ENCODE peak calls at places on chromosomes 7 and 10, in seven cellular contexts. O is AG04450; I is psoas muscle; W is GM23248; P is left lung; S is naive thymus-derived CD4-positive, alpha-beta T cell; J is fibroblast of lung. C is an unnamed sample. For H3K9me3, the result is how much of the 10 kb centered on the place peaks cover.

GRCh38 chr7:131026297-131027003 is 292.4 kb upstream of the KLF14 start:
- DNase-seq in I (no peak), O (no peak), W (peak), S (no peak), J (peak), P (no peak), C (no peak)

GRCh38 chr10:48251152-48251524 is 23.4 kb downstream of the FRMPD2 start:
- DNase-seq in J (no peak), S (no peak), P (no peak), I (no peak), O (no peak), W (no peak), C (no peak)

GRCh38 chr10:22451346-22451745 is 106.0 kb downstream of the SPAG6 start:
- DNase-seq in W (no peak), J (no peak), P (no peak), I (no peak), O (no peak), S (no peak), C (no peak)

GRCh38 chr10:122087436-122087835 is 98.5 kb downstream of the TACC2 start:
- DNase-seq in I (no peak), O (no peak), P (no peak), W (no peak), S (no peak), J (no peak), C (no peak)

GRCh38 chr10:100560248-100560647 is 24.5 kb downstream of the HIF1AN start:
- DNase-seq in J (no peak), S (no peak), I (no peak), O (no peak), P (no peak), W (no peak), C (no peak)

GRCh38 chr7:22210355-22210754 is 146.6 kb downstream of the RAPGEF5 start:
- DNase-seq in S (no peak), O (no peak), W (no peak), I (no peak), J (no peak), P (no peak), C (peak)

GRCh38 chr7:21128418-21128817 is 299.5 kb upstream of the SP4 start:
- DNase-seq in O (no peak), I (no peak), S (no peak), P (no peak), W (no peak), J (no peak), C (peak)

GRCh38 chr7:33447980-33448379 is 318.6 kb downstream of the BBS9 start:
- DNase-seq in S (no peak), W (no peak), P (no peak), O (no peak), I (no peak), J (peak), C (no peak)

GRCh38 chr10:28217848-28218247 is 85.0 kb downstream of the MPP7 start:
- DNase-seq in W (peak), O (peak), I (no peak), J (peak), P (no peak), S (no peak), C (peak)

GRCh38 chr10:126669188-126669587 is 1.3 kb downstream of the C10orf90 start:
- DNase-seq in W (no peak), O (no peak), S (no peak), P (no peak), I (no peak), J (no peak), C (no peak)

GRCh38 chr7:50467817-50468610 is 17.9 kb upstream of the FIGNL1 start:
- DNase-seq in S (peak), P (peak), W (peak), O (peak), J (peak), I (peak), C (peak)

GRCh38 chr10:117137911-117138642 is at the start of gene VAX1:
- DNase-seq in O (no peak), I (no peak), J (no peak), P (no peak), S (no peak), W (peak), C (no peak)

GRCh38 chr10:116080553-116080952 is 192.5 kb downstream of the GFRA1 start:
- DNase-seq in I (no peak), P (no peak), W (peak), O (no peak), J (peak), S (no peak), C (peak)

GRCh38 chr7:156606618-156607331 is 33.8 kb upstream of the RNF32 start:
- DNase-seq in P (no peak), J (no peak), I (no peak), O (no peak), W (no peak), S (no peak), C (no peak)

GRCh38 chr10:43671659-43672555 is 23.2 kb upstream of the ZNF32 start:
- DNase-seq in O (no peak), P (no peak), I (no peak), S (peak), J (peak), W (peak), C (peak)

GRCh38 chr7:27162548-27162848 is 2.8 kb downstream of the HOXA9 start:
- DNase-seq in I (no peak), W (peak), S (no peak), O (no peak), J (no peak), P (no peak), C (no peak)

GRCh38 chr7:10874666-10875065 is 99.0 kb upstream of the PHF14 start:
- DNase-seq in I (no peak), W (no peak), J (no peak), S (no peak), P (no peak), O (no peak), C (no peak)

GRCh38 chr7:22935269-22935668 is 78.7 kb downstream of the HYCC1 start:
- DNase-seq in J (no peak), W (peak), S (no peak), O (no peak), I (no peak), P (no peak), C (peak)

GRCh38 chr10:119135517-119135890 is 30.0 kb downstream of the SFXN4 start:
- DNase-seq in S (no peak), J (peak), O (peak), I (no peak), W (peak), P (no peak), C (no peak)

GRCh38 chr10:5531558-5532230 is 6.9 kb downstream of the CALML3 start:
- DNase-seq in O (no peak), P (no peak), J (no peak), I (peak), W (no peak), S (no peak), C (no peak)

GRCh38 chr10:65323802-65324201 is 1602.0 kb upstream of the LRRTM3 start:
- DNase-seq in O (no peak), W (no peak), P (no peak), I (no peak), S (no peak), J (no peak), C (no peak)

GRCh38 chr10:30091136-30091535 is 31.8 kb upstream of the JCAD start:
- DNase-seq in O (no peak), P (no peak), I (no peak), J (no peak), S (no peak), W (no peak), C (no peak)

GRCh38 chr7:121083138-121083789 is 94.8 kb downstream of the CPED1 start:
- DNase-seq in O (peak), J (peak), S (no peak), P (no peak), I (no peak), W (peak), C (peak)

DNA sequence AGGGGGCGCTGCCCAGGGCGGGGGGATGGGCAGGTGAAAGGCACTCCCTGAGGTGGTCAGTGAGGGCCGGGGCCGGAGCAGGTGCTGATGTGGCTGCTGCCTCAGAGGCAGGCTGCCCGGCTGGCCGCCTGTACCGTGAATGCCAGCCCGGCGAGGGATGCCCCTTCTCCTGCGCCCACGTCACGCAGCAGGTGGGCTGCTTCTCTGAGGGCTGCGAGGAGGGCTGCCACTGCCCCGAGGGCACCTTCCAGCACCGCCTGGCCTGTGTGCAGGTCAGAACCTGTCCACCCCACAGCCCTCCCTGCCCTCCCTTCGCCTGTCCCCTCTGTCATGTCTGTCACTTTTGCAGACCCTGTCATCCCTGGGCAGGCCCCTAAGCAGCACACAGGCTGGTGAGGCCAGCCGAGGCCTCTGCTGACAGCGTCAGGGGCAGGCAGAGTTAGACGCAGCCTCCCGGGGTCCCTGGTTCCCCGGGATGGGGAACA is 21.9 kb upstream of the ZNF862 start:
- DNase-seq in P (peak), J (no peak), O (no peak), I (peak), W (no peak), S (no peak), C (no peak)
- H3K9me3 ChIP-seq in P (under half), J (under half), O (under half), I (under half), W (under half), S (under half), C (under half)

GRCh38 chr7:153696242-153696641 is 356.0 kb upstream of the DPP6 start:
- DNase-seq in W (no peak), O (no peak), P (no peak), J (no peak), S (no peak), I (no peak), C (no peak)
- H3K9me3 ChIP-seq in W (under half), O (under half), P (under half), J (under half), S (under half), I (under half), C (under half)

DNA sequence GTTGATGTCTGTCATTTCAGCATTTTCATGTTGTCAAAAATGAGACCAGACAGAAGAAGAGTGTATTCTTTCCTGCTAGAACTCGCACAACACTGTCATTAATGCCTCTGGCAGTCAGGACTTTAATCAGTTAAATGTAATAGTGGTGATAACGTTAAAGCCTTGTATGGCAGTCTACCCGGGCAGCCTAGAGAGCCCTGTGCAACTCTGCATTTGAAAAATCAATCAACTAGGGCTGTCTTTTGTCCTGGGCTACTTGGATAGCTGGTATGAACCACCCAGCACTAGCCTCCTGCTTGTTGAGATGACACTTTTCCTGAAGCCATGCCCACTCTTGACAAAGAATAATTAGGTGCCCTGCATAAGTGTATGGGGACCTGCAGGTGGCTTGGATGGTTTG is 19.8 kb downstream of the MGMT start:
- DNase-seq in S (no peak), J (no peak), I (no peak), P (no peak), W (no peak), O (no peak), C (no peak)
- H3K9me3 ChIP-seq in S (under half), J (under half), I (under half), P (under half), W (under half), O (under half), C (under half)

GRCh38 chr7:57415326-57415725 is 34.7 kb upstream of the ZNF716 start:
- DNase-seq in P (no peak), I (no peak), W (no peak), J (no peak), O (no peak), S (no peak), C (no peak)
- H3K9me3 ChIP-seq in P (under half), I (under half), W (under half), J (under half), O (half or more), S (under half), C (under half)

GRCh38 chr7:158083526-158084310 is 503.9 kb downstream of the PTPRN2 start:
- DNase-seq in O (no peak), W (no peak), P (peak), S (no peak), J (no peak), I (peak), C (no peak)
- H3K9me3 ChIP-seq in O (half or more), W (under half), P (under half), S (under half), J (under half), I (under half), C (under half)

GRCh38 chr7:157848508-157849340 is 511.9 kb downstream of the DNAJB6 start:
- DNase-seq in I (peak), P (peak), S (no peak), J (no peak), W (no peak), O (no peak), C (no peak)

GRCh38 chr7:157851501-157852067 is 514.8 kb downstream of the DNAJB6 start:
- DNase-seq in P (peak), S (peak), I (peak), J (no peak), W (no peak), O (no peak), C (peak)

GRCh38 chr7:157849341-157849596 is 512.5 kb downstream of the DNAJB6 start:
- DNase-seq in S (no peak), J (no peak), P (peak), O (no peak), I (peak), W (no peak), C (no peak)

GRCh38 chr7:157850481-157851444 is 514.0 kb downstream of the DNAJB6 start:
- DNase-seq in O (no peak), J (no peak), I (no peak), W (no peak), S (no peak), P (peak), C (no peak)

DNA sequence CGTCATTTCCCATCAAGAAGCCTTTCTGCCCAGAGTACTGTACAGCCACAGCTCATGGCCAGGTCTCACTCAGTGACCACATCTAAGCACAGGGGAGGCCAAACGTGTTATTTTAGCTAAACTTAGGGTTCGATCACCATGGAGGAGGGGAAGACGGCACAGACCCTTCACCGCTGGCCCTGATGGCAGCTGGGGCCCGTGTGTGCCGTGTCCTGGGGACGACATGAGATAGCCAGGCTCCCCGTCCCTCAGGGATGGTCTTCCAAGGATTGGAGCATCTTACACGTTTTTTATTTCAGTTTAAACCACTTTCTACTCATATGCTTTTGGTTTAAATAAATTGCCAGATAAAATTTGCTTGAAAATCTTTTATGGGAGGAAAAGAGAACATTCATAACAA is 512.9 kb downstream of the DNAJB6 start:
- DNase-seq in I (no peak), P (peak), J (no peak), O (no peak), S (no peak), W (no peak), C (no peak)
- H3K9me3 ChIP-seq in I (under half), P (under half), J (under half), O (half or more), S (under half), W (under half), C (under half)

GRCh38 chr7:145959981-145960380 is 156.6 kb upstream of the CNTNAP2 start:
- DNase-seq in P (no peak), J (no peak), O (no peak), W (no peak), I (no peak), S (no peak), C (no peak)
- H3K9me3 ChIP-seq in P (under half), J (under half), O (under half), W (under half), I (under half), S (under half), C (under half)

DNA sequence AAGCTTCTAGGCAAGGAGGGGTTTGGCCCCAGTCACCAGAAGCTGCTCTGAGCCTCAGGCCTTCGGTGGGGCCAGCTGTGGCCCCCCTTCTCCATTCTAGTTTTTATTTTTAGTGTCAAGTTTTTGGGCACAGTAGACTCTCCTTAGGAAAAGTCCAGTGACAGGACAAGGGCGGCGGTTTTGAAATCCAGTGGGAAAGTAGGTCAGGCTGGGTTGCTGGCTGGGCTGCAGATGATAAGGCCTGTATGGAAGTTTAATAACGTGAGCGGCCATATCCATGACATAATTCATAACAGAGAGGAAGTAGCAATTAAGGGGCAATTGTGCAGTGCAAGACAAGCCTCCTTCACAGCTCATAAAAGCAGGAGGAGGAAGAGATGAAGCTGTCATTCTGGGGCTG is 87.1 kb upstream of the ZNF716 start:
- DNase-seq in O (no peak), W (no peak), I (no peak), S (no peak), J (no peak), P (no peak), C (no peak)
- H3K9me3 ChIP-seq in O (half or more), W (under half), I (under half), S (half or more), J (under half), P (under half), C (under half)